ENCODE peak calls at places on chromosomes 3 and 15, in seven cellular contexts. H, K, N, B, M, D and V are unnamed samples.

GRCh38 chr3:38121451-38121831 is 15.5 kb downstream of the ACAA1 start:
- DNase-seq in D (no peak), H (no peak), N (no peak), B (no peak), M (no peak), K (no peak), V (no peak)

GRCh38 chr3:142963266-142964149 is at the start of gene PAQR9:
- DNase-seq in B (peak), K (no peak), D (peak), M (peak), N (peak), H (peak), V (peak)

GRCh38 chr3:155598671-155599070 is 146.2 kb downstream of the PLCH1 start:
- DNase-seq in M (no peak), D (no peak), N (no peak), H (no peak), K (no peak), B (no peak), V (no peak)

GRCh38 chr3:16447156-16447555 is 66.3 kb downstream of the RFTN1 start:
- DNase-seq in N (no peak), H (no peak), D (no peak), B (no peak), K (no peak), M (no peak), V (no peak)

GRCh38 chr3:116442331-116443021 is 2.8 kb downstream of the LSAMP start:
- DNase-seq in M (no peak), K (no peak), D (no peak), N (no peak), H (no peak), B (no peak), V (no peak)

GRCh38 chr3:42031808-42032475 is 59.2 kb upstream of the TRAK1 start:
- DNase-seq in B (no peak), K (no peak), D (no peak), N (no peak), M (no peak), H (no peak), V (no peak)

GRCh38 chr15:80568876-80569605 is 126.1 kb upstream of the ABHD17C start:
- DNase-seq in M (no peak), H (no peak), N (no peak), K (no peak), B (no peak), D (no peak), V (no peak)

GRCh38 chr3:124982855-124983254 is 48.3 kb upstream of the MUC13 start:
- DNase-seq in K (no peak), B (no peak), M (no peak), N (no peak), D (no peak), H (no peak), V (no peak)

GRCh38 chr3:65714138-65714537 is 324.6 kb downstream of the MAGI1 start:
- DNase-seq in N (no peak), K (no peak), B (no peak), H (no peak), D (no peak), M (no peak), V (no peak)

GRCh38 chr15:101348015-101348414 is 53.0 kb upstream of the SNRPA1 start:
- DNase-seq in H (no peak), K (no peak), M (no peak), B (no peak), N (no peak), D (no peak), V (no peak)

GRCh38 chr15:78069052-78069414 is 8.5 kb downstream of the TBC1D2B start:
- DNase-seq in M (no peak), D (no peak), H (no peak), B (no peak), K (no peak), N (no peak), V (no peak)

GRCh38 chr3:192772495-192772894 is 45.2 kb upstream of the FGF12 start:
- DNase-seq in N (no peak), H (peak), K (no peak), D (peak), B (no peak), M (peak), V (no peak)

GRCh38 chr3:68206524-68207117 is 552.2 kb upstream of the SUCLG2 start:
- DNase-seq in D (no peak), N (no peak), H (no peak), B (no peak), K (no peak), M (no peak), V (no peak)

DNA sequence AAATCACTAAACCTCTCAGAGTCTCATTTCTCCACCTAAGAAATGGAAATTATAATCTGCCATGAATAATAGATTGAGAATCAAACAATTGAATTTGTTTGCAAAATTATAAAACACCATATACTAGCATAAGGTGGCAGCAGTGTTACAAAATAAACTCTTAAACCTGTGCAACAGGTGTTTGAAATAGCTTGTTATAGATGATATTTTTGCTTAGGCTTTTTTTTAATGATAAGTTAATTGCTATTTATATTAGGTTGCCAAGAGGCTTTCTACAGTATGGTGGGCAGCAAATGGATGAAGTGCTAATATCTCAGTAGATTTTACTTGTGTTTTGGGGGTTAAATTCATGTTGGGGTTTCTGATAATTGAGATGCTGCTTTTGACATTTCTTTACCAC is 19.5 kb downstream of the NR1D2 start:
- DNase-seq in M (no peak), H (no peak), N (no peak), D (no peak), B (no peak), K (no peak), V (no peak)
- TF ChIP-seq TAF1 in M (no peak), H (no peak), N (no peak), D (no peak), B (no peak), K (no peak), V (no peak)

GRCh38 chr3:197820550-197821335 is 29.7 kb downstream of the LRCH3 start:
- DNase-seq in M (no peak), N (no peak), B (no peak), H (peak), K (no peak), D (no peak), V (no peak)
- TF ChIP-seq TAF1 in M (no peak), N (no peak), B (no peak), H (no peak), K (no peak), D (no peak), V (no peak)

DNA sequence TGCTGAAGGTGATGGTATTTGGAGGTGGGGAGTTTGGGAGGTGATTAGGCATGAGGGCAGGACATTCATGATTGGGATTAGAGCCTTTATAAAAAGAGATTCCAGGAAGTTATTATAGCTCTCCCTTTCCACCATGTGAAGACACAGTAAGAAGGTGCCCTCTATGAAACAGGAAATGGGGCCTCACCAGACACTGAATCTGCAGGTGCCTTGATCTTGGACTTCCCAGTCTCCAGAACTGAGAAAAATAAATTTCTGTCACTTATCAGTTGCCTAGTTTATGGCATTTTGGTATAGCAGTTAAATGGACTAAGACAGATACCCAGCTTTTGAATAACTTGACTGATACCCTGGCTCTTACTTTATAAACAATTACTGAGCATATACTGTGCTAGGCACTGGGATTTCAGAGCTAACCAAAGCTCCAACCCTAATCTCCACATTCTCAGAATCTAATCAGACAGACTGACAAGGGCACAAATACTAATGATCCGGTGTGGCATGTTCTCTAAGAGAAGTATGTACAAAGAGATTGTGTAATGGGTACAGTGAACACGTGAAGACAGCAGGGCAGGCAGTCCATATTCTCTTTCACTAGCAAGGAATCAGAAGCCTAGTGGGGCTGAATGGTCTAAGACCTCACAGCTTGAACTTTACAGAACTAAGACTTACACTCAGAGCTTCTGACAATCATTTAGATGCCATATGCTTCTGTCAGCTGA is 343.1 kb downstream of the WDR72 start:
- DNase-seq in H (peak), B (no peak), N (no peak), D (no peak), M (no peak), K (no peak), V (no peak)
- TF ChIP-seq TAF1 in H (no peak), B (no peak), N (no peak), D (no peak), M (no peak), K (no peak), V (no peak)

DNA sequence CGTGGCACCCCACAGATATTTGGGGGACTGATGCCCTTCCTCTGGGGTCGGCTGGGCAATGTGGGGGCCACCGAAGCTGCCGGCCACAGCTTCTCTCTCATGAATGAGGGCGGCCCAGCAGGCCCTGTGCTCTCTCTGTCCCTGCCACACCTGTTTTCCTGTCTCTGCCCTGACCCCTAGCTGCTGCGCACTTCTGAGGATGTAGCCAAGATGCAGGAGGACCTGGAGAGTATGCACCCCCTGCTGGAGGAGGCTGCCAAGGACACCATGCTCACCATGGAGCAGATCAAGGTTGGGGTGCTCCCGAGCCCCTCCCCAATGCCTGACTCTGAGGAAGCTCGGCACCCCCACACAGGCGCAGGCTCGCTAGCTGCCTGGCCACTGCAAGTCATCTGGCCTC is 59.7 kb downstream of the SEMA3G start:
- DNase-seq in H (peak), K (no peak), M (peak), N (peak), D (peak), B (peak), V (peak)
- TF ChIP-seq TAF1 in H (no peak), K (no peak), M (no peak), N (no peak), D (no peak), B (no peak), V (no peak)